ENCODE peak calls at places on chromosomes 1 and 21, in seven cellular contexts. W is fibroblast of pulmonary artery, I is HFFc6, V is A549, U is left ventricle myocardium inferior, F is GM12878, R is GM13976. C is an unnamed sample.

GRCh38 chr21:17580319-17580718 is 32.4 kb downstream of the BTG3 start:
- DNase-seq in F (no peak), V (no peak), I (no peak), U (no peak), R (no peak), W (no peak), C (no peak)

GRCh38 chr1:216034506-216034905 is 388.7 kb downstream of the USH2A start:
- DNase-seq in R (no peak), F (no peak), I (no peak), W (no peak), V (no peak), U (no peak), C (peak)

GRCh38 chr1:60160141-60160540 is 86.6 kb upstream of the C1orf87 start:
- DNase-seq in V (no peak), I (peak), W (no peak), R (no peak), F (no peak), U (no peak), C (no peak)

GRCh38 chr1:150572918-150573647 is 6.3 kb downstream of the MCL1 start:
- DNase-seq in U (no peak), W (peak), R (peak), V (no peak), F (no peak), I (no peak), C (no peak)

GRCh38 chr1:88730995-88731394 is 46.9 kb downstream of the PKN2 start:
- DNase-seq in R (no peak), V (no peak), F (no peak), U (no peak), I (no peak), W (no peak), C (no peak)

GRCh38 chr1:182652933-182653332 is 31.5 kb downstream of the RGS8 start:
- DNase-seq in R (no peak), V (no peak), I (no peak), U (no peak), F (no peak), W (no peak), C (no peak)

GRCh38 chr1:24714859-24715520 is 30.3 kb upstream of the CLIC4 start:
- DNase-seq in V (no peak), F (no peak), U (no peak), I (peak), W (peak), R (no peak), C (no peak)

GRCh38 chr1:223765036-223765718 is 52.8 kb downstream of the CAPN2 start:
- DNase-seq in F (no peak), W (peak), I (peak), R (no peak), V (no peak), U (peak), C (no peak)

GRCh38 chr1:154411525-154411924 is 6.4 kb downstream of the IL6R start:
- DNase-seq in R (no peak), W (no peak), F (no peak), U (no peak), V (no peak), I (no peak), C (no peak)

GRCh38 chr1:214414691-214415090 is 133.7 kb downstream of the SMYD2 start:
- DNase-seq in U (no peak), I (no peak), W (no peak), F (no peak), V (no peak), R (no peak), C (no peak)
- TF ChIP-seq CTCF in U (no peak), I (no peak), W (no peak), F (no peak), V (no peak), R (no peak), C (no peak)

DNA sequence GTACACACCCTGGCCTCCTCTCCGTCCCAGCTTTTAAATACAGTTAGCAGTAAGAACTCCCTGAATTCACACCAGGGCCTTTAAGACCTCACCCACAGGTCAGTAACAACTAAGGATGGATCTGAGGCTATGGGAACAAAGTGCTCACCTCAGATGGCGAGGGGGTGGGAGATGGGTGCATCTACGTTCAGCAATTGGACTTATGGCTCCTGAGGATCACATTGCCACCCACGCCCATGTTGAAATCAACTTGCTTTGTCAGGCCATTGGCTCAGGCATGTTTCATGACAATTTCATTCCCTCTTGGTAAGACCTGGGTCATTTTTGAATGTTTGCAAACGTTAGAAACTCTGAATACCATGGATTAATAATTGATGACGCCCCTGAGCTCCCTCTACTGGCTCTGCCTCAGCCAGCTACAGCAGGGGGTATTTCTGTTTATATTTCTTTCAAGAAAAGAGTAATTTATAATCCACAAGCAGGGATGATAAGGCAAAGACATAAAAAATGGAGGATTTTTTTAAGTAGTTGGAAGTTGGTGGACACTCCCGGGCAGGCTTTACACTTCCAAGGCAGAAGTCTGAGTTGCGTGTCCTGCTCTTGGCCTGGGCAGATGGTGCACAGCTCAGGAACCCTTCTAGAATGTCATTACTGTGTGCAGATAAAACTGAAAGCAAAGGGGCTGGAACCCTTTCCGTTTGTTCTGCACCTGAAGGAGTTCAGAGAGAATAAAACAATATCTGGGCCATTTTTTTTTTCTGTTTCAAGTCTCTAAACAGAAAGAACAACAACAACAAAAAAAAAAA is 13.7 kb upstream of the LBR start:
- DNase-seq in V (no peak), I (no peak), U (no peak), F (no peak), W (no peak), R (no peak), C (no peak)
- TF ChIP-seq CTCF in V (peak), I (peak), U (no peak), F (peak), W (peak), R (peak), C (no peak)

DNA sequence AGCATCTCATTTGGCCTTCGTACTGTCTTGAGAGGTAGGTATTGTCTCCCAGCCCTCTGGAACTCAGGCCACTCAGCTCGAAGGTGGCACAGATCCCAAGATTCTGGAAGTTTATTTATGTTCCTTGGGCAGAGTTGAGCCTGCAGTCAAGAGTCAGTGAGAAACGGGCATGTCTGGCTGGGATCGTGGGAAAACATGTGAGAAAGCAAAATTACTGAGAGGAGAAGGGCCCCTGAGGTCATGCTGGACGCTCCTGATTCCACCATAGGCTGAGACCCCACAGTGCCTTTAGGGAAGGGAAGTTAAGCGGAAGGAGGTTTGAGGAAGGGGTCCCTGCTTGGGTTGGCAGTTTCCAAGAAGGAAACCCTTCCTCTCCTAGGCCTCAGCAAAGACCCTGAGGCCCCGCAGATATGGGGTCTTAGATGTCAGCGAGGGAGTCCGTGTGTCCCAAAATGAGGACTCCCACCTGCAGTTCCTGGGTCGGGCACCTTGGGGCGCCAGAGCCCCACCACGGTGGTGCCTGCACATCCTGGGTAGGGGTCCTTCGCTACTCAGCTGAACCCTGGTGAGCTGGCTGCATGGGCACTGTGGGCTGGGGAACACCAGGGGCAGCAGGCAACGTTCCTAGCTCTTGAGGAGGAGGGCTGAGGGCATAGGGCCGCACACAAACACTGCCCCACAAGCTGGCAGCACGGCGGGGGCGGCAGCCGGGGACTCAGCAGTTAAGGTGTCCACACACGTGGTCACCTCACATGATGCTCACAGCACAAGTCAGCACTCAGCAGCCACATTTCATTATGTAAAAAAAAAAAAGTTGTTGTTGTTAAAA is 12.3 kb upstream of the SEMA4A start:
- DNase-seq in W (no peak), U (no peak), I (peak), F (no peak), V (no peak), R (peak), C (peak)
- TF ChIP-seq CTCF in W (peak), U (peak), I (peak), F (peak), V (peak), R (peak), C (peak)

GRCh38 chr21:41229527-41230248 is 61.7 kb downstream of the BACE2 start:
- DNase-seq in F (peak), I (no peak), V (no peak), R (no peak), W (no peak), U (no peak), C (no peak)

GRCh38 chr21:41231060-41231459 is 63.1 kb downstream of the BACE2 start:
- DNase-seq in V (no peak), R (no peak), F (no peak), W (no peak), U (no peak), I (no peak), C (no peak)

GRCh38 chr21:41228958-41229357 is 61.0 kb downstream of the BACE2 start:
- DNase-seq in R (no peak), V (no peak), W (no peak), U (no peak), F (no peak), I (no peak), C (no peak)

GRCh38 chr21:41232055-41232454 is 64.1 kb downstream of the BACE2 start:
- DNase-seq in F (no peak), R (no peak), W (no peak), U (no peak), V (no peak), I (no peak), C (no peak)

DNA sequence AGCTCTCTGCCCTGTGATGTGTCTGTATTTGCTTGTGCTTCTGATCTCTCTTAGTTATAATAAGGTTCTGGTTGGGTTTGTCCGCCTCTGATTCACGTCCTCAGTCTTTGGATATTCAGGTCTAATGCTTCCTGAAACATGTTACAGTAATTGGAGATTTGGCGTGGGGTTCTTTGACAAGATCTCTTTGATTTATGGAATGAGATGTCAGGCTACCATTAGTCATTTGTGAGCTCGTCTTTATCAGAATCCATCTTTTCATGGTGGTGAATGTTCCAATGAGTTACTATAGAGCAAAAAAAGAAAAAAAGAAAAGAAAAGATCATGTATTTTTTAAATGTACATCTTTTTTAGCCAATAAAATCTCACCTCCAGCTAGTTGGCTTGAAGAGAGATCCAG is 62.6 kb downstream of the BACE2 start:
- DNase-seq in V (no peak), W (no peak), I (no peak), R (no peak), F (no peak), U (no peak), C (no peak)
- TF ChIP-seq CTCF in V (no peak), W (no peak), I (no peak), R (no peak), F (no peak), U (no peak), C (no peak)

GRCh38 chr1:55062801-55063561 is 23.6 kb downstream of the PCSK9 start:
- DNase-seq in W (no peak), I (no peak), R (peak), V (no peak), F (no peak), U (no peak), C (no peak)

GRCh38 chr1:55064861-55065263 is 25.5 kb downstream of the PCSK9 start:
- DNase-seq in F (no peak), I (peak), W (peak), R (no peak), V (no peak), U (peak), C (no peak)

GRCh38 chr1:55063562-55063942 is 24.2 kb downstream of the PCSK9 start:
- DNase-seq in R (peak), F (no peak), I (no peak), W (no peak), V (no peak), U (no peak), C (no peak)

GRCh38 chr1:55065649-55066048 is 26.3 kb downstream of the PCSK9 start:
- DNase-seq in R (no peak), V (no peak), F (no peak), I (no peak), W (no peak), U (no peak), C (no peak)

DNA sequence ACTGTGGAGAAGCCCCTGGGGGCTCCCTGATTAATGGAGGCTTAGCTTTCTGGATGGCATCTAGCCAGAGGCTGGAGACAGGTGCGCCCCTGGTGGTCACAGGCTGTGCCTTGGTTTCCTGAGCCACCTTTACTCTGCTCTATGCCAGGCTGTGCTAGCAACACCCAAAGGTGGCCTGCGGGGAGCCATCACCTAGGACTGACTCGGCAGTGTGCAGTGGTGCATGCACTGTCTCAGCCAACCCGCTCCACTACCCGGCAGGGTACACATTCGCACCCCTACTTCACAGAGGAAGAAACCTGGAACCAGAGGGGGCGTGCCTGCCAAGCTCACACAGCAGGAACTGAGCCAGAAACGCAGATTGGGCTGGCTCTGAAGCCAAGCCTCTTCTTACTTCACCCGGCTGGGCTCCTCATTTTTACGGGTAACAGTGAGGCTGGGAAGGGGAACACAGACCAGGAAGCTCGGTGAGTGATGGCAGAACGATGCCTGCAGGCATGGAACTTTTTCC is 24.8 kb downstream of the PCSK9 start:
- DNase-seq in U (no peak), V (no peak), R (peak), W (peak), I (peak), F (no peak), C (no peak)
- TF ChIP-seq CTCF in U (no peak), V (no peak), R (no peak), W (no peak), I (peak), F (no peak), C (peak)

GRCh38 chr1:9873385-9873784 is 36.7 kb downstream of the CTNNBIP1 start:
- DNase-seq in W (no peak), I (no peak), U (no peak), F (no peak), R (no peak), V (no peak), C (no peak)

GRCh38 chr1:9871707-9872425 is 38.2 kb downstream of the CTNNBIP1 start:
- DNase-seq in V (no peak), I (no peak), F (no peak), R (no peak), W (no peak), U (no peak), C (no peak)

GRCh38 chr1:9873992-9874391 is 36.1 kb downstream of the CTNNBIP1 start:
- DNase-seq in R (no peak), V (no peak), W (no peak), F (no peak), U (no peak), I (no peak), C (no peak)

GRCh38 chr1:9871021-9871420 is 39.0 kb downstream of the CTNNBIP1 start:
- DNase-seq in R (no peak), U (no peak), V (no peak), F (no peak), W (no peak), I (no peak), C (no peak)

GRCh38 chr1:9872430-9873165 is 37.5 kb downstream of the CTNNBIP1 start:
- DNase-seq in W (peak), F (no peak), R (no peak), U (no peak), V (no peak), I (no peak), C (no peak)
- TF ChIP-seq CTCF in W (no peak), F (no peak), R (no peak), U (no peak), V (no peak), I (no peak), C (no peak)

GRCh38 chr1:44170281-44170823 is 28.9 kb upstream of the KLF18 start:
- DNase-seq in U (no peak), F (no peak), W (peak), V (no peak), R (no peak), I (peak), C (no peak)
- TF ChIP-seq CTCF in U (no peak), F (no peak), W (peak), V (no peak), R (no peak), I (peak), C (no peak)

GRCh38 chr1:166884040-166884642 is 8.1 kb upstream of the TADA1 start:
- DNase-seq in F (no peak), V (peak), W (peak), U (peak), R (peak), I (no peak), C (peak)
- TF ChIP-seq CTCF in F (peak), V (peak), W (peak), U (peak), R (peak), I (peak), C (peak)

DNA sequence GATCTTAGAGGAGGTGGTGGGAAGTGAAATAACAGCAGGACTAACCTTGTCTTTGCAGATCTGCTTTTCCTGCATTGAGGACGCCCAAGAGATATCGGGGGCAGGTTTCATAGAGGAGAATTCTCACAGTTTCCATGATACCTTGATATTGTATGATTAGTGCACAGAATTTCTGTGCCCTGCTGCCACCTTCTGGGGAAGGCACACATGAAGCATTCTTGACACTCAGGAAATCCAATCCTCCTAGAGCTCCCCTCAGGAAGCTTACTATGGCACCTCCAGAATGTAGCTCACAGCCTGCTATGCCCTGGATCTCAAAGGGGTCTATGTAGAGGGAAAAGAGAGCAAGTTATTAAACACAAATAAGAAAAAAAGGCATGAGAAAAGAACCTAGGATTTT is 1.5 kb downstream of the CD1B start:
- DNase-seq in W (peak), U (no peak), F (no peak), V (peak), I (no peak), R (peak), C (no peak)
- TF ChIP-seq CTCF in W (peak), U (no peak), F (peak), V (peak), I (no peak), R (peak), C (no peak)

DNA sequence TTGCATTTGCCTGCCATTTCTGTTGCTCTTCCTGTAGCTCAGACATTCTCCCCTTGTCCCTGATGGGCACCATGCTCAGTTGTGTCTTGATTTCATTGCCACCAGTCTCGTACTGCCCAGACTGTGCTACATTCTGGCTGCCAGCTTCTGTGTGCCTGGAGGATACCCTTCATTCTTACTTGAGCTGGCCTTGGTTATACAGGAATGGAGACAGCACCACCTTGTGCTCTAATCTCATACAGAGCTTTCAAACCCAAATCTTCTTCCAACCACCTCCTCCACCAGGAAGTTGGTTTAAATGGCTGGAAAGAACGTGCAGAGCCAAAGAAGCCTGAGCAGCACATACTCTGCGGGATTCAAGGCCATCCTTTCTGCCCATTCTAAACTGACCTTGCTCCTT is 165.3 kb downstream of the SLC35F3 start:
- DNase-seq in F (no peak), V (no peak), R (no peak), I (no peak), U (no peak), W (no peak), C (no peak)
- TF ChIP-seq CTCF in F (peak), V (peak), R (no peak), I (no peak), U (no peak), W (no peak), C (no peak)